ENCODE peak calls at places on chromosome 11, in five cellular contexts. K is H9, Q is IMR-90, H is neuronal stem cell, A is mesenchymal stem cell. Y is an unnamed sample.
A peak's percentile ranks its signal among the peaks of the same experiment; 100 is the strongest.

GRCh38 chr11:13907678-13908077 is 54.8 kb upstream of the SPON1 start:
- DNase-seq in Q (no peak), A (no peak), H (no peak), K (no peak), Y (no peak)

GRCh38 chr11:120399312-120399711 is 63.1 kb downstream of the ARHGEF12 start:
- DNase-seq in K (no peak), Q (no peak), H (no peak), A (no peak), Y (no peak)

GRCh38 chr11:35487532-35488078 is 37.8 kb downstream of the PAMR1 start:
- DNase-seq in A (peak; percentile 52), Q (peak; percentile 82), K (peak; percentile 70), H (peak; percentile 33), Y (no peak)

GRCh38 chr11:120880791-120881190 is 143.1 kb upstream of the TBCEL start:
- DNase-seq in H (no peak), Q (no peak), A (no peak), K (no peak), Y (no peak)

GRCh38 chr11:70580036-70580805 is 181.9 kb downstream of the CTTN start:
- DNase-seq in H (no peak), K (peak; percentile 39), A (no peak), Q (no peak), Y (no peak)

GRCh38 chr11:61976813-61977475 is 9.5 kb upstream of the FTH1 start:
- DNase-seq in H (no peak), Q (no peak), K (no peak), A (no peak), Y (no peak)

GRCh38 chr11:365831-366230 is 3.5 kb upstream of the B4GALNT4 start:
- DNase-seq in Q (no peak), K (no peak), A (no peak), H (no peak), Y (no peak)

GRCh38 chr11:64823568-64824119 is 13.3 kb upstream of the MEN1 start:
- DNase-seq in A (no peak), H (no peak), K (no peak), Q (no peak), Y (no peak)

GRCh38 chr11:134660416-134660815 is 248.4 kb upstream of the B3GAT1 start:
- DNase-seq in A (no peak), K (no peak), H (no peak), Q (no peak), Y (no peak)

GRCh38 chr11:83156996-83157754 is at the start of gene PCF11:
- DNase-seq in K (no peak), Q (no peak), A (no peak), H (no peak), Y (no peak)

GRCh38 chr11:114440121-114440860 is 1.0 kb downstream of the REXO2 start:
- DNase-seq in K (no peak), Q (peak; percentile 29), A (peak; percentile 85), H (no peak), Y (peak; percentile 7)

GRCh38 chr11:111992456-111992855 is 32.8 kb upstream of the DLAT start:
- DNase-seq in Q (no peak), K (no peak), H (no peak), A (no peak), Y (no peak)

GRCh38 chr11:35007277-35007676 is 90.9 kb downstream of the PDHX start:
- DNase-seq in A (no peak), H (no peak), Q (no peak), K (no peak), Y (no peak)

GRCh38 chr11:75195164-75195962 is 44.5 kb downstream of the SLCO2B1 start:
- DNase-seq in H (no peak), A (no peak), K (no peak), Q (no peak), Y (no peak)

GRCh38 chr11:14500181-14500651 is 605 bp upstream of the COPB1 start:
- DNase-seq in H (peak; percentile 4), A (peak; percentile 73), K (no peak), Q (peak; percentile 68), Y (peak; percentile 52)

GRCh38 chr11:79184285-79184684 is 256.5 kb downstream of the TENM4 start:
- DNase-seq in A (no peak), Q (no peak), K (no peak), H (no peak), Y (no peak)

GRCh38 chr11:19220903-19221682 is 19.3 kb upstream of the CSRP3 start:
- DNase-seq in A (no peak), H (no peak), Q (no peak), K (no peak), Y (peak; percentile 14)

GRCh38 chr11:111347002-111347722 is 31.9 kb downstream of the POU2AF1 start:
- DNase-seq in H (no peak), K (no peak), Q (no peak), A (no peak), Y (peak; percentile 19)

GRCh38 chr11:116736763-116737162 is 36.0 kb downstream of the BUD13 start:
- DNase-seq in H (no peak), Q (no peak), A (peak; percentile 37), K (no peak), Y (no peak)

GRCh38 chr11:72716291-72716690 is 35.9 kb downstream of the ARAP1 start:
- DNase-seq in K (no peak), Q (peak; percentile 35), A (peak; percentile 24), H (no peak), Y (no peak)

GRCh38 chr11:102761646-102762238 is 18.7 kb downstream of the MMP10 start:
- DNase-seq in Q (no peak), A (peak; percentile 50), H (peak; percentile 11), K (no peak), Y (peak; percentile 25)

GRCh38 chr11:76206327-76207081 is at the start of gene WNT11:
- DNase-seq in H (peak; percentile 76), K (peak; percentile 69), A (peak; percentile 43), Q (no peak), Y (peak; percentile 64)

GRCh38 chr11:74019860-74020259 is 11.0 kb upstream of the UCP3 start:
- DNase-seq in Q (peak; percentile 24), K (no peak), H (no peak), A (no peak), Y (no peak)

GRCh38 chr11:9264381-9265210 is 554 bp downstream of the DENND5A start:
- DNase-seq in Q (peak; percentile 81), K (peak; percentile 39), H (peak; percentile 31), A (peak; percentile 91), Y (peak; percentile 71)

GRCh38 chr11:8373519-8374432 is 110.1 kb upstream of the LMO1 start:
- DNase-seq in K (no peak), Q (no peak), A (no peak), H (no peak), Y (no peak)

GRCh38 chr11:102950622-102951081 is 4.9 kb downstream of the MMP13 start:
- DNase-seq in H (no peak), K (no peak), Q (peak; percentile 56), A (peak; percentile 77), Y (no peak)

GRCh38 chr11:92765965-92766371 is 203.5 kb upstream of the MTNR1B start:
- DNase-seq in K (peak; percentile 57), Q (peak; percentile 2), H (peak; percentile 12), A (peak; percentile 1), Y (peak; percentile 34)

GRCh38 chr11:36699271-36699670 is 101.2 kb upstream of the RAG2 start:
- DNase-seq in H (no peak), K (no peak), A (no peak), Q (no peak), Y (no peak)

GRCh38 chr11:12110714-12111481 is 508 bp downstream of the MICAL2 start:
- DNase-seq in Q (no peak), A (peak; percentile 44), K (peak; percentile 43), H (peak; percentile 21), Y (no peak)

GRCh38 chr11:75867778-75868374 is 52.9 kb downstream of the UVRAG start:
- DNase-seq in H (peak; percentile 31), A (peak; percentile 60), K (no peak), Q (peak; percentile 62), Y (peak; percentile 27)

GRCh38 chr11:24747275-24748251 is 250.7 kb downstream of the LUZP2 start:
- DNase-seq in K (no peak), Q (no peak), A (no peak), H (no peak), Y (no peak)
- H4K8ac ChIP-seq in K (no peak overlapping the region), Q (no peak overlapping the region), A (no peak overlapping the region), H (no peak overlapping the region), Y (no peak overlapping the region)

DNA sequence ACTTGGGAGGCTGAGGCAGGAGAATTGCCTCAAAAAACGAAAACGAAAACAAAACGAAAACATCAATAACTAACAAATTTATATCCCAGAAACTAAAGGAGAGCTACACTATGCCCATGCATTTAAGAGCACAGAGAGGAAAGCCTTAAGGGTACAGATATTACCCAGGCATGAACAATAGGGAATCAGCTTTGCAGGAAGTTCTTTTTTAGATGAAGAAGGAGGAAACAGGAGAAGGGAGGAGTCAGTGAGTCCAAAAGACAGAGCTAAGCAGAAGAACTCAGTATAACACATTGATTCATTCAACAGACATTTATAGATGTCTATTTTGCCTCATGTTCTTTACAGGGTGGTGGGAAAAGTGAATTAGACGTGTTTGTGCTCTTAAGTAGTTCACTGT is 8.3 kb downstream of the MRPL17 start:
- DNase-seq in Q (no peak), K (no peak), H (no peak), A (no peak), Y (no peak)
- H2BK120ac ChIP-seq in Q (no peak overlapping the region), K (no peak overlapping the region), H (no peak overlapping the region), A (no peak overlapping the region), Y (no peak overlapping the region)

DNA sequence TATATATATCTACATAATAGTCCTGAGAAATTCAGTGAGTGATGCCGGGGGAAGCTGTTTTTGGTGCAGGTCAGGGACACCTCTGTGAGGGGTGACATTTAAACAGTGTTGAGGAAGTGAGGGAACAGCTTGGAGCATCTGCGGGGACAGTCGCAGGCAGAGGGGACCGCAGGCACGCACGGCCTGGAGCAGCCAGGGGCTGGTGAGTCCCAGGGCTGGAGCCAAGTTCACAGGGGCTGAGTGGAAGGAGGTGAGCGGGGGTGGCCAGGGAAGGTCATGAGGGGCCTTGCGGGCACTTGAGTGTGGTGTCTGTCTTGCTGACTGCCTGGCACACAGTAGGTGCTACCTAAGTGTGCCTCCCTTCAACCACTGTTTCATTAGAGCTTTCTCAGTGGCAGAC is 65.4 kb downstream of the TSPAN18 start:
- DNase-seq in A (no peak), K (no peak), Q (no peak), H (no peak), Y (no peak)
- H4K91ac ChIP-seq in A (peak overlapping the region; percentile 58), K (no peak overlapping the region), Q (no peak overlapping the region), H (no peak overlapping the region), Y (no peak overlapping the region)

GRCh38 chr11:2301631-2302272 is at the start of the genes C11orf21 and TSPAN32:
- DNase-seq in Q (peak; percentile 3), K (no peak), A (peak; percentile 40), H (no peak), Y (no peak)

GRCh38 chr11:2303627-2304155 is 1.9 kb downstream of the TSPAN32 start:
- DNase-seq in K (peak; percentile 20), A (no peak), H (no peak), Q (no peak), Y (no peak)

GRCh38 chr11:2300936-2301630 is 635 bp downstream of the C11orf21 start:
- DNase-seq in A (no peak), Q (no peak), H (no peak), K (no peak), Y (no peak)

GRCh38 chr11:2302844-2303626 is 1.2 kb downstream of the TSPAN32 start:
- DNase-seq in A (no peak), K (peak; percentile 11), Q (no peak), H (no peak), Y (no peak)

GRCh38 chr11:2302280-2302843 is 549 bp downstream of the TSPAN32 start:
- DNase-seq in H (no peak), K (no peak), A (no peak), Q (no peak), Y (no peak)
- H4K8ac ChIP-seq in H (peak overlapping the region; percentile 74), K (no peak overlapping the region), A (peak overlapping the region; percentile 45), Q (no peak overlapping the region), Y (no peak overlapping the region)